ENCODE peak calls at places on chromosome 22, in eight cellular contexts. H is HL-60; Z is lower lobe of right lung; J is BJ; K is neural crest cell; S is OCI-LY7; I is chondrocyte; U is CD8-positive, alpha-beta T cell. P is an unnamed sample.

GRCh38 chr22:32801001-32801435 is 487 bp upstream of the TIMP3 start:
- DNase-seq in H (no peak), Z (no peak), J (no peak), K (no peak), S (no peak), I (no peak), U (no peak), P (no peak)

GRCh38 chr22:19998991-19999820 is 17.4 kb downstream of the ARVCF start:
- DNase-seq in H (no peak), Z (no peak), J (no peak), K (no peak), S (no peak), I (peak), U (no peak), P (no peak)

GRCh38 chr22:17268501-17269223 is 49.4 kb upstream of the ADA2 start:
- DNase-seq in H (no peak), Z (no peak), J (no peak), K (no peak), S (peak), I (no peak), U (no peak), P (no peak)

GRCh38 chr22:24445481-24446290 is 18.3 kb downstream of the ADORA2A start:
- DNase-seq in H (no peak), Z (no peak), J (no peak), K (no peak), S (no peak), I (no peak), U (no peak), P (no peak)

GRCh38 chr22:23906641-23907040 is 12.5 kb downstream of the MIF start:
- DNase-seq in H (no peak), Z (no peak), J (no peak), K (no peak), S (no peak), I (no peak), U (no peak), P (no peak)

GRCh38 chr22:32708835-32709234 is 92.7 kb upstream of the TIMP3 start:
- DNase-seq in H (no peak), Z (no peak), J (peak), K (no peak), S (no peak), I (no peak), U (no peak), P (no peak)

GRCh38 chr22:24541681-24542515 is 13.0 kb downstream of the GUCD1 start:
- DNase-seq in H (peak), Z (no peak), J (no peak), K (no peak), S (no peak), I (no peak), U (no peak), P (no peak)

GRCh38 chr22:16824718-16825687 is at the start of gene XKR3:
- DNase-seq in H (peak), Z (no peak), J (no peak), K (no peak), S (peak), I (no peak), U (no peak), P (peak)

GRCh38 chr22:17826151-17826550 is 51.9 kb upstream of the BID start:
- DNase-seq in H (no peak), Z (no peak), J (no peak), K (no peak), S (no peak), I (no peak), U (no peak), P (no peak)

GRCh38 chr22:24507742-24508141 is 12.6 kb downstream of the UPB1 start:
- DNase-seq in H (no peak), Z (no peak), J (no peak), K (no peak), S (peak), I (no peak), U (no peak), P (no peak)

GRCh38 chr22:27240298-27240885 is 561.2 kb downstream of the MN1 start:
- DNase-seq in H (no peak), Z (no peak), J (no peak), K (no peak), S (no peak), I (no peak), U (no peak), P (peak)

GRCh38 chr22:25081409-25081824 is 118.2 kb upstream of the CRYBB3 start:
- DNase-seq in H (peak), Z (no peak), J (no peak), K (peak), S (peak), I (no peak), U (peak), P (no peak)

GRCh38 chr22:19111140-19111539 is 11.1 kb downstream of the DGCR2 start:
- DNase-seq in H (no peak), Z (no peak), J (no peak), K (no peak), S (no peak), I (peak), U (no peak), P (no peak)

GRCh38 chr22:32469799-32470212 is 4.8 kb upstream of the FBXO7 start:
- DNase-seq in H (no peak), Z (no peak), J (peak), K (no peak), S (no peak), I (no peak), U (no peak), P (peak)

GRCh38 chr22:19179472-19180048 is 1.0 kb upstream of the SLC25A1 start:
- DNase-seq in H (peak), Z (peak), J (peak), K (peak), S (peak), I (peak), U (no peak), P (peak)

GRCh38 chr22:34903416-34903815 is 162.5 kb upstream of the ISX start:
- DNase-seq in H (no peak), Z (no peak), J (no peak), K (no peak), S (no peak), I (no peak), U (no peak), P (no peak)

GRCh38 chr22:28771195-28771791 is 1.2 kb upstream of the CCDC117 start:
- DNase-seq in H (no peak), Z (no peak), J (no peak), K (no peak), S (no peak), I (no peak), U (no peak), P (no peak)

GRCh38 chr22:25402501-25403283 is 161.8 kb upstream of the GRK3 start:
- DNase-seq in H (no peak), Z (no peak), J (no peak), K (no peak), S (no peak), I (no peak), U (no peak), P (no peak)

GRCh38 chr22:50656122-50657070 is 16.2 kb upstream of the SHANK3 start:
- DNase-seq in H (no peak), Z (peak), J (no peak), K (no peak), S (no peak), I (peak), U (no peak), P (no peak)

GRCh38 chr22:40679964-40680818 is 907 bp downstream of the MCHR1 start:
- DNase-seq in H (no peak), Z (no peak), J (no peak), K (no peak), S (no peak), I (no peak), U (no peak), P (no peak)

GRCh38 chr22:27637604-27638003 is 164.0 kb downstream of the MN1 start:
- DNase-seq in H (no peak), Z (no peak), J (peak), K (no peak), S (no peak), I (no peak), U (no peak), P (no peak)

GRCh38 chr22:23828800-23829680 is 9.8 kb downstream of the DERL3 start:
- DNase-seq in H (no peak), Z (peak), J (no peak), K (no peak), S (no peak), I (peak), U (no peak), P (no peak)

GRCh38 chr22:19610518-19611253 is 86.5 kb upstream of the CLDN5 start:
- DNase-seq in H (no peak), Z (no peak), J (no peak), K (no peak), S (peak), I (peak), U (no peak), P (no peak)

DNA sequence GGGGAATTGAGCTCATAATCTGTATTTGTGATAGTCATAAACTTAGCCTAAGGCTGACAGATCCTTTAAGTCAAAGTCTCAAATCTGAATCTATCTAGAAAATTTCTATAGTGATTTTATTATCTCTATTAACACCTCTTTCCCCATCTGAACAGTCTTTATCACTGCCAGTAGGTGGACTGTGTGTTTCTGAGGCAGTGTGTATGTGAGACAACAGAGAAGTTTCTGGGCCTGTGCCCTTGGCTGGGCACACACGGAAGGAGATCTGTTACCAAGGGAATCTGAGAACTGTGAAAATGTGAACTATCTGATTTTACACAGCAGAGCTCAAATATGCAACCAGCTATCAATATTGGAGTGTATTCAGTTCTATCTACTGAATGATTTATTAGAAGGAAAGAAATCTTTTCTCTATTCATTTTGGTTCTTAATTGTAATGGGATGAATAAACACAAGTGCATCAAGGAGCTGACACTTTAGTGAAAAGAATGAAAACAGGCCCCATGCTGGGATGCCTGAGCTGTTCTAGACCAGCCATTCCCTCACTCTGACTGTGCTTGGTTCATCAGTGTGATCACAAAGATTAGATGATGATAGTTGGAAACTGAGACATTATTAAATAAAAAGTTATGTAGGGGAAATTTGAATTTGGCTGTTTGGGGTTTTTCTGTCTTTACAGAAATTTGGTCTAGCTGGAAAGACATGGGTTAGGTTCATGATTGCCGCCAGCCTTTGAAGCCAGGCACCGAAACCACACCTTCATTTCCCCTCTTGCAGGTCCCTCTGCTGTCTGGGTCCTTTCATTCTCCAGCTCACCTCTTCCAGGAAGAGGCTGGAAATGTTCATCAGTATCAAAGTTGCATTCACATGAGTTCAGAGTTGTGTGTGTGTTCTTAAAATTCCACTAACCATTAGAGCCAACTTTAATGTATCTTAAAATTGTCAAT is 68.1 kb downstream of the LIF start:
- DNase-seq in H (no peak), Z (no peak), J (no peak), K (no peak), S (no peak), I (no peak), U (no peak), P (no peak)
- TF ChIP-seq CTCF in H (no peak), Z (no peak), J (no peak), K (no peak), S (no peak), I (peak), U (no peak), P (peak)

GRCh38 chr22:36366291-36366708 is 21.5 kb downstream of the MYH9 start:
- DNase-seq in H (no peak), Z (no peak), J (no peak), K (no peak), S (no peak), I (no peak), U (no peak), P (peak)
- TF ChIP-seq CTCF in H (no peak), Z (no peak), J (no peak), K (no peak), S (no peak), I (no peak), U (no peak), P (no peak)

DNA sequence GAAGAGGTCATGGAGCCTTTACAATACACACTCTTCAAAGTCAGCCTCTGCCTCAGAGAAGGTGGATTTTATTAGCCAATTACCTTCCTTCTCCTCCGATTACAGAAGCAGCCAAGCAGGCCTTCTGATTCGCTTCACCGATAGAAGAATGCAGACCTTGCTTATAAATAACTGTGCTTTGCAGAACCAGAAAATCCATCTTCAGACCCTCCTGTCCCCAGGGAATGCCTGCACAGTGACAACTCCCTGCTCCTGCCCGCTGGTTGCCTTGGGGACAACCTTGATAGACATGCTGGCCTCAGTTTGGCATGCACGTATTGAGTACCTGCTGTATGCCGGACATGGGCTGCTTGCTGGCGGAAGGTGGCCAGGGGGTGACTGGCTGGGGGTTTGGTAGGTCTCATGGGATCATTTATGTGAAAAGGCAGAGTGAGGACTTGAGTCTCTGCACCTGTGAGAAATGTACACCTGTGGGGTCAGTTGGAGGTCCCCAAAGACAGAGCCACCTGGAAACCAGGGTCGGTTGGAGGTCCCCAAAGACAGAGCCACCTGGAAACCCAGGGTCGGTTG is 1238.7 kb downstream of the BRD1 start:
- DNase-seq in H (no peak), Z (peak), J (no peak), K (no peak), S (no peak), I (peak), U (no peak), P (no peak)
- TF ChIP-seq CTCF in H (no peak), Z (no peak), J (no peak), K (no peak), S (no peak), I (no peak), U (no peak), P (no peak)

GRCh38 chr22:36303115-36303467 is 50.2 kb downstream of the APOL1 start:
- DNase-seq in H (no peak), Z (no peak), J (no peak), K (no peak), S (no peak), I (no peak), U (no peak), P (no peak)

GRCh38 chr22:36305813-36306212 is 52.9 kb downstream of the APOL1 start:
- DNase-seq in H (no peak), Z (no peak), J (no peak), K (no peak), S (no peak), I (no peak), U (no peak), P (no peak)

GRCh38 chr22:36303874-36304273 is 50.9 kb downstream of the APOL1 start:
- DNase-seq in H (no peak), Z (no peak), J (no peak), K (no peak), S (no peak), I (no peak), U (no peak), P (no peak)

GRCh38 chr22:36306227-36306626 is 53.3 kb downstream of the APOL1 start:
- DNase-seq in H (no peak), Z (no peak), J (no peak), K (no peak), S (no peak), I (no peak), U (no peak), P (no peak)

GRCh38 chr22:36304429-36304828 is 51.5 kb downstream of the APOL1 start:
- DNase-seq in H (no peak), Z (no peak), J (no peak), K (no peak), S (no peak), I (no peak), U (no peak), P (no peak)
- TF ChIP-seq CTCF in H (no peak), Z (no peak), J (no peak), K (no peak), S (no peak), I (no peak), U (no peak), P (no peak)

DNA sequence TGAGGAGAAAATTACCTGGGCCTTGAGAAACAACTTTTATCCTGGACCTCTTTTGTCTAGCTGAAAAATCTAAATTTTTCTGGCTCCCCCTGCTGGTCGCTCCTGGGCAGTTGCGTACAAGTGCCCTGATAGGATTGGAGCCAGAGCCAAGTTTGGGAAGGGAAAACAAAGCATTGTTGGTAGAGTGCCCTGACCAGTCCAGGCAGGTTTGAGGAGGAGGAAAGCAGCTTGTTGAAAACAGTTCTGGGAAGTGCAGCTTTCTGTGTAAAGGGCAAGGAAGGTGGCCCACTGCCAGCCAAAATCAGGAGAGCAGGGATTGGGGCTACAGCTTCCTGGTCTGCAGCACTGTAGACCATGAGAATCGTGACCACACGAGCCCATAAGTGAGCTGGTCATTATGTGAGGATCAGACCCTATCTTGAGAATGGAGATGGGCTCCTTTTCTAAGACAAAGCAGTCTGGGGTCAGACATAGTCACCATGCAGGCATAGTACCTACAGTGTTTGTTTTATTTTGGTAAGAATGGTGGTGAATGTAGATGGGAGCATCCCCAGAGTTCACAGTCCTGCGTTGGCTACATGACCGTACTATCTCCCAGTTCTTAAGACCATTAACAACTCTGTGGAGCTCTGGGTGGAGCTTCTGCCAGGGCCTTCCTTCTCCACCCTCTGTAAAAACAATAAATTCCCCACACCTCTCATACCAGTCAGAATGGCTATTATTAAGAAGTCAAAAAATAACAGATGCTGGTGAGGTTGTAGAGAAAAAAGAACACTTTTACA is 21.3 kb upstream of the PIK3IP1 start:
- DNase-seq in H (peak), Z (peak), J (no peak), K (peak), S (peak), I (no peak), U (peak), P (no peak)
- TF ChIP-seq CTCF in H (peak), Z (peak), J (peak), K (peak), S (peak), I (peak), U (peak), P (peak)

GRCh38 chr22:21938071-21938822 is 14.4 kb downstream of the PPM1F start:
- DNase-seq in H (peak), Z (peak), J (peak), K (peak), S (peak), I (no peak), U (peak), P (no peak)
- TF ChIP-seq CTCF in H (peak), Z (peak), J (peak), K (peak), S (peak), I (peak), U (peak), P (peak)

GRCh38 chr22:37549704-37550059 is 10.6 kb upstream of the CDC42EP1 start:
- DNase-seq in H (no peak), Z (peak), J (no peak), K (no peak), S (no peak), I (no peak), U (no peak), P (peak)
- TF ChIP-seq CTCF in H (no peak), Z (peak), J (peak), K (no peak), S (no peak), I (peak), U (no peak), P (peak)

DNA sequence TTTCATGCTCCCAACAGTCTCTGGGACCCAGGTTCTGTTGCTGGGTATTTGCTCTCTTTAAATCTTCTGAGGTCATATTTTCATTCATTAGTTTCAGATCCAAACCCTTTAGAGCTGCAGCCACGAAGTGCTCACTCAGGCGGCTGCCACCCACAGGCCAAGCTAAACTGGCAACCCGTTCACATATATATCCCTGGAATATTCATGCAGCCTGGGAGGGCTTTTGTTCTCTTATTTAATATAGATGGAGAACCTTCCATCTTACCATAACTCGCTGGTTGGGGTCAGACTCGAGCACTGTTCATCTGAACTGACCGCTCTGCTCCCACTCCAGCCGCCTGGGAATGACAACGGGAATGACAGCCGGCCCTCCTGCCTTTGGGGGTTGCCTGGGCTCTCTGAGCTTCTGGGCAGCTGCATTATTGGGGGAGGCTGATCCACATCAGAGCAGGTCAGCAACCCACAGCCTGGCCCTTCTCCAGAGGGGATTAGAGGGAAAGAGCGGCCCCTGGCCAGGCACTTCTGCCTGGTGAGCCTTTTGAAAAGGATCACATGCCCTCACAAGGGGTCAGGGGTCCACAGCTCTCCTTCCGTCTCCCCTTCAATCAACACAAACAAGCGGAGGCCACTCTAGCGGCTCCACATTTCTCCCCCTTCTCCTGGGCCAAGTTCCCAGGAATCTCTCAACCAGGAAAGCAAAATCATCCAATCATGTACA is 11.9 kb downstream of the TMEM184B start:
- DNase-seq in H (no peak), Z (no peak), J (no peak), K (no peak), S (peak), I (no peak), U (no peak), P (peak)
- TF ChIP-seq CTCF in H (no peak), Z (peak), J (peak), K (no peak), S (peak), I (peak), U (no peak), P (peak)

GRCh38 chr22:44734278-44734677 is 18.1 kb upstream of the ARHGAP8 start:
- DNase-seq in H (no peak), Z (no peak), J (no peak), K (no peak), S (no peak), I (no peak), U (no peak), P (no peak)

GRCh38 chr22:44734801-44735517 is 17.4 kb upstream of the ARHGAP8 start:
- DNase-seq in H (no peak), Z (no peak), J (no peak), K (no peak), S (no peak), I (no peak), U (no peak), P (no peak)

GRCh38 chr22:44736581-44737413 is 15.6 kb upstream of the ARHGAP8 start:
- DNase-seq in H (no peak), Z (no peak), J (no peak), K (no peak), S (no peak), I (no peak), U (no peak), P (no peak)

GRCh38 chr22:44737414-44738346 is 14.7 kb upstream of the ARHGAP8 start:
- DNase-seq in H (no peak), Z (no peak), J (no peak), K (no peak), S (no peak), I (no peak), U (no peak), P (no peak)

GRCh38 chr22:44735518-44736428 is 16.6 kb upstream of the ARHGAP8 start:
- DNase-seq in H (peak), Z (peak), J (no peak), K (peak), S (peak), I (no peak), U (peak), P (no peak)
- TF ChIP-seq CTCF in H (peak), Z (peak), J (peak), K (peak), S (peak), I (peak), U (peak), P (peak)

P was measured in retinal pigment epithelial cell.